ENCODE peak calls at places on chromosomes 4 and X, in four cellular contexts. H is SK-N-SH, B is type B pancreatic cell, X is left lung. M is an unnamed sample.

GRCh38 chr4:26857278-26858034 is 3.2 kb upstream of the STIM2 start:
- DNase-seq in H (peak), X (peak), B (peak), M (peak)

GRCh38 chrX:150212672-150213480 is 150.2 kb upstream of the MAMLD1 start:
- DNase-seq in X (no peak), B (no peak), H (no peak), M (no peak)

GRCh38 chr4:168731006-168731636 is 234.3 kb downstream of the PALLD start:
- DNase-seq in H (no peak), X (no peak), B (no peak), M (no peak)

GRCh38 chr4:139916041-139916440 is 237.9 kb downstream of the MAML3 start:
- DNase-seq in H (no peak), B (no peak), X (no peak), M (no peak)

GRCh38 chr4:82430193-82431025 is at the start of the genes ENOPH1 and HNRNPDL:
- DNase-seq in X (peak), H (peak), B (peak), M (peak)

GRCh38 chr4:15303052-15303641 is 124.7 kb upstream of the C1QTNF7 start:
- DNase-seq in H (no peak), B (no peak), X (no peak), M (no peak)

GRCh38 chr4:139177888-139178609 is 1.0 kb upstream of the ELF2 start:
- DNase-seq in H (peak), X (peak), B (peak), M (peak)

GRCh38 chr4:129240816-129241215 is 144.9 kb downstream of the C4orf33 start:
- DNase-seq in H (no peak), B (no peak), X (no peak), M (no peak)

GRCh38 chr4:113979973-113980615 is 647 bp upstream of the ARSJ start:
- DNase-seq in B (no peak), X (no peak), H (no peak), M (no peak)

GRCh38 chrX:142186103-142186502 is 19.0 kb downstream of the MAGEC2 start:
- DNase-seq in B (no peak), H (no peak), X (no peak), M (no peak)

DNA sequence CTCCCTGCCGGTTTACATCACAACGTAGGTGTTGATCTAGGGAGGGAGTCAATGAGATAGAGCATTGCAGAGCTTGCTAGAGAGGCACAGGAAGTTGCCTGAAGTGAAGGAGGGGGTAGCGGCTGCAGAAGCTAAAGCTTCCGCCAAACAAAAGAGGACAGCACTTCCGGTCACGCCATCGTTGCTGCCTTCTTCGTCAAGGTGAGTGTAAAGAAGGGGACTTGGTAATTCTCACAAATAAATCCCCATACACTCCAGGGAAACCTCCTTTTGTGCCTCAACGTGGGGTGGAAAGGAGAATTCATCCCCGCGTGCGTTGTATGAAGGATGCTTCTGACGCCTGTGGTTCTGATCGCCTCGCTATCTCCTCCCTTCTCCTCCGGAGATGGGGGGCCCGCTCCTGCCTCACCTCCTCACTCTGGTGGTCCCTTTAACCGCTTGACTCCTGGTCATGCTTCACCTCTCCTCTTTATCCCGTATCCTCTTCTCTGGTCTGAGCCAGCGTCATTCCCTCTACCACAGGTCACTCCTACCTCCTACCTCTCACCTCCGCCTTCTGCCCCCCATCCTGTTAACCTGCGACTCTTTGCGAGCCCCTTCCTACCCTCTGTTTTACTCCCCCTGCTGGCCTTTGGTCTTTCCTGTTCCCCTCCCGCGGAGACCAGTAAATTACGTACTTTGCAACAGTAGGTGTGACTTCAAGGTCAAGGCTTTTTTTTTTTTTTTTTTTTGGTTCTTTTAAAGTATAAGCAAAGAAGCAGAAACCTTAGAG is 59.9 kb downstream of the GSPT2 start:
- DNase-seq in H (peak), X (peak), B (no peak), M (no peak)
- TF ChIP-seq CTCF in H (peak), X (no peak), B (peak), M (peak)

GRCh38 chr4:165010487-165010886 is 21.3 kb upstream of the TRIM60 start:
- DNase-seq in H (no peak), X (no peak), B (no peak), M (no peak)
- TF ChIP-seq CTCF in H (no peak), X (no peak), B (no peak), M (no peak)

DNA sequence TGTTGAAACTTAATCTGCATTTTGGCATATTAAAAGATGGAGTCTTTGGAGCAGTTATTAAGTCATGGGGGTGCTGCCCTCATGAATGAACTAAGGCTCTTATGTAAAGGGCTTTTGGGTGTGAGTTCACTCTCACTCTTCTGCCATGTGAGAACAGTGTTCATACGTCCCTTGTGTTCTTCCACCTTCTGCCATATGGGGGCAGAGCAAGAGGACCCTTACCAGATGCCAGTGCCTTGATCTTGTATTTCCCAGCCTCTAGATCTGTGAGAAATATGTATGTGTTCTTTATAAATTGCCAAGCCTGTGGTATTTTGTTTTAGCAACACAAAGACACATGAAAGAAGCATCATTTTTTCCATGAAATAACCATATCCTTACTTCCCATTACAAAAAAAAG is 213.9 kb downstream of the SPOCK3 start:
- DNase-seq in H (no peak), B (no peak), X (no peak), M (no peak)
- TF ChIP-seq CTCF in H (no peak), B (peak), X (no peak), M (peak)

DNA sequence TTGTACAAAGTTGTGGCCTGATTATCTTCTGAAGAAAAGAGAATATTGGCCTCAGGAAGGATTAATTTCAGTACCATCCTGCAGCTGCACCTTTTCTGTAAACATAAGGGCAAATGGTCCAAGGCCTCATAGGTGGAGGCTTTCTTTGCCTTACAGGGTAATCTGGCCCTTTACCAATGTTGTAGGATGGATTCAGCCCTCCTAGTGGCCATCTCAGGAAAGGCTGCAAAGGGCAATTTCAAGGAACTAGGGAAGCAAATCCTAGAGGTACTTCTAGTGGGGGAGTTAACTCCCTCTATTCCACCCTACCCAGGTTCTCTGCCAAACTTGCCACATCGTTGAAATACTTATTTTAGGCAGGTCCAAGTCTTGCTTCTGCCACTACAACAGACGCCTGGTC is 57.6 kb downstream of the UGT2B11 start:
- DNase-seq in B (no peak), X (no peak), H (no peak), M (no peak)
- TF ChIP-seq CTCF in B (peak), X (no peak), H (peak), M (peak)

DNA sequence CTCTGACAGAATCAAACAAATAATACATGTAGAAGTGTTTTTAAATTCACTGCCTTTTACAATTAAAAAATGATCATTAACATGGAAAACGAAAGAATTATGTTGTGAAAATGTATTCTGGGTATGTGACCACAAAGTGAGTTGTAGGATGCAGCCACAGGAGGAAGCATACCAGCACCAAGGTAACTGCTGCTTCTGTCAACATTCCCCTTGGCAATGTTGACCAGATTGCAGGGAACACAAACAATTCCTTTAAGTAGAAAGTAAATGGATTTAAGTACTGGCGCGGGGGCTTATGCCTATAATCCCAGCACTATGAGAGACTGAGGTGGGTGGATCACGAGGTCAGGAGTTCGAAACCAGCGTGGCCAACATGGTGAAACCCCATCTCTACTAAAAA is 1877.9 kb upstream of the PCDH7 start:
- DNase-seq in H (no peak), B (no peak), X (no peak), M (no peak)
- TF ChIP-seq CTCF in H (no peak), B (no peak), X (no peak), M (no peak)

GRCh38 chr4:121030711-121031110 is 41.6 kb downstream of the NDNF start:
- DNase-seq in H (no peak), X (no peak), B (no peak), M (no peak)

GRCh38 chr4:121030151-121030550 is 42.2 kb downstream of the NDNF start:
- DNase-seq in H (no peak), X (no peak), B (no peak), M (no peak)

GRCh38 chr4:121034010-121034409 is 38.3 kb downstream of the NDNF start:
- DNase-seq in H (no peak), B (no peak), X (no peak), M (no peak)
- TF ChIP-seq CTCF in H (no peak), B (no peak), X (no peak), M (no peak)

GRCh38 chr4:80252953-80253352 is 13.5 kb upstream of the FGF5 start:
- DNase-seq in B (no peak), X (no peak), H (no peak), M (no peak)
- TF ChIP-seq CTCF in B (no peak), X (no peak), H (no peak), M (no peak)

DNA sequence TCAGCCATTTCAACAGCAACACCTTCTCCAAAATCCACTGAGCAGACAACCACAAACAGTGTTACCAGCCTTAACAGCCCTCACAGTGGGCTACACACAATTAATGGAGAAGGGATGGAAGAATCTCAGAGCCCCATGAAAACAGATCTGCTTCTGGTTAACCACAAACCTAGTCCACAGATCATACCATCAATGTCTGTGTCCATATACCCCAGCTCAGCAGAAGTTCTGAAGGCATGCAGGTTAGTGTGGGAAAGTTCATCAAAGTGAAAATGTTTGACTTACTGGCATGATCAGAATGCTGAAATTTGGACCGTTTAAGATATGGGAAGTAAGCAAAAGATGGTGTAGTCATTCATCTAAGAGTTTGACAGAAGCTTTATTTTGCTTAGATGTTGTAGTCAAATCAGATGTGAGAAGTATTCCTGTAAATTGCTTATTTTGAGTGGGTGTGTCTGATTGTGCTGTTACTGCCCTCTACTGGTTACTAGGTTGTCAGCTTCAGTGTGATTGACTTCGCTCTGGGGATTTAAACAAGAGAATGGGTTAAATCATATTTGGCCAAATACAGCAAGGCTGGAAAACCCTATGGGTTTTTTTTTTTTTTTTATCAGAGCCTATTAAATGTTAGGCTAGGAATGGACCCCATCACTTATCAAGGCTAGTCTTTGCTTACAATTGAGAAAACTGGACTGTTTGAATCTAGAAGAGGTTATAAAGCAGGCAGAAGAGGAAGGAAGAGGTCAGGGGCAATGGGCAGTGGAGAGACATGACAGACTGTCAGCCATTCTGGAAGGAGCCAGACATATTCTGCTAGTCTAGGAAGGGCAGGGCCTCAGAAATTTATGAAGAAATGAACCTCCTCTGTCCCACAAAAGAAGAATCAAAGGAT is 130.3 kb downstream of the DIPK2B start:
- DNase-seq in B (no peak), H (peak), X (no peak), M (no peak)
- TF ChIP-seq CTCF in B (peak), H (peak), X (peak), M (peak)

GRCh38 chr4:153763404-153763803 is 3.6 kb upstream of the RNF175 start:
- DNase-seq in X (no peak), H (no peak), B (no peak), M (no peak)
- TF ChIP-seq CTCF in X (no peak), H (peak), B (peak), M (peak)

GRCh38 chrX:63920875-63921274 is 135.9 kb upstream of the ARHGEF9 start:
- DNase-seq in X (no peak), H (no peak), B (no peak), M (no peak)
- TF ChIP-seq CTCF in X (no peak), H (no peak), B (no peak), M (no peak)